ENCODE peak calls at places on chromosomes 7 and 10, in six cellular contexts. V is NCI-H510A, D is amniotic stem cell, P is ELF-1, B is HuH-7, U is nephron progenitor cell. L is an unnamed sample.

GRCh38 chr10:93261961-93262610 is 188.4 kb downstream of the CYP26A1 start:
- DNase-seq in V (no peak), P (no peak), B (no peak), U (no peak), D (no peak), L (no peak)

GRCh38 chr10:30865141-30865926 is 166.3 kb downstream of the ZNF438 start:
- DNase-seq in U (no peak), V (no peak), D (no peak), B (no peak), P (no peak), L (no peak)

GRCh38 chr7:71389976-71390375 is 258.0 kb downstream of the GALNT17 start:
- DNase-seq in P (peak; percentile 41), B (no peak), V (no peak), D (no peak), U (no peak), L (no peak)

GRCh38 chr7:587769-588168 is 68.1 kb upstream of the PDGFA start:
- DNase-seq in V (no peak), B (no peak), P (peak; percentile 72), D (no peak), U (no peak), L (no peak)

GRCh38 chr7:38542156-38542555 is 89.0 kb downstream of the AMPH start:
- DNase-seq in P (no peak), V (no peak), D (no peak), B (no peak), U (no peak), L (no peak)

GRCh38 chr10:61992683-61993629 is 91.5 kb downstream of the ARID5B start:
- DNase-seq in P (no peak), B (no peak), D (no peak), V (no peak), U (no peak), L (peak; percentile 61)

GRCh38 chr7:77413861-77414424 is 2.2 kb downstream of the GSAP start:
- DNase-seq in B (no peak), D (no peak), U (no peak), P (no peak), V (no peak), L (no peak)

GRCh38 chr7:46939558-46939957 is 642.4 kb downstream of the TNS3 start:
- DNase-seq in V (no peak), D (no peak), P (no peak), B (no peak), U (no peak), L (no peak)

GRCh38 chr7:70408891-70409290 is 723.1 kb upstream of the GALNT17 start:
- DNase-seq in P (no peak), D (no peak), V (no peak), U (no peak), B (no peak), L (no peak)

GRCh38 chr10:127492607-127493250 is 56.4 kb upstream of the NPS start:
- DNase-seq in D (no peak), U (no peak), P (peak; percentile 12), V (no peak), B (peak; percentile 18), L (no peak)

GRCh38 chr7:148916186-148916585 is 32.1 kb upstream of the EZH2 start:
- DNase-seq in P (no peak), B (no peak), V (no peak), D (no peak), U (no peak), L (no peak)

GRCh38 chr10:50993817-50994251 is 80.5 kb upstream of the PRKG1 start:
- DNase-seq in B (no peak), P (no peak), U (no peak), V (no peak), D (no peak), L (no peak)